ENCODE peak calls at places on chromosomes 6 and 20, in nine cellular contexts. C is Peyer's patch; E is SK-N-SH; A is PC-9; R is CD8-positive, alpha-beta T cell; J is WTC11; B is HepG2; I is A549; U is fibroblast of lung. O is an unnamed sample.

GRCh38 chr20:46652699-46653098 is 1.4 kb upstream of the SLC13A3 start:
- DNase-seq in C (no peak), E (no peak), A (no peak), R (no peak), J (no peak), B (no peak), I (no peak), U (peak), O (no peak)

GRCh38 chr6:161242779-161243693 is 30.8 kb downstream of the AGPAT4 start:
- DNase-seq in C (no peak), E (no peak), A (no peak), R (peak), J (peak), B (no peak), I (no peak), U (peak), O (peak)

GRCh38 chr6:25490018-25490865 is 161.8 kb upstream of the SCGN start:
- DNase-seq in C (peak), E (peak), A (peak), R (peak), J (peak), B (peak), I (peak), U (peak), O (peak)

GRCh38 chr20:10217517-10218410 is 866 bp upstream of the SNAP25 start:
- DNase-seq in C (no peak), E (peak), A (no peak), R (no peak), J (peak), B (no peak), I (peak), U (peak), O (peak)

GRCh38 chr20:50959543-50960126 is 1.0 kb downstream of the MOCS3 start:
- DNase-seq in C (no peak), E (no peak), A (no peak), R (no peak), J (no peak), B (no peak), I (no peak), U (no peak), O (peak)

GRCh38 chr20:53547664-53548239 is 45.9 kb downstream of the ZNF217 start:
- DNase-seq in C (no peak), E (peak), A (peak), R (no peak), J (peak), B (peak), I (peak), U (peak), O (peak)

GRCh38 chr20:45109634-45110033 is 5.3 kb downstream of the WFDC5 start:
- DNase-seq in C (no peak), E (no peak), A (no peak), R (no peak), J (no peak), B (peak), I (no peak), U (no peak), O (no peak)

GRCh38 chr6:7993952-7994351 is 70.2 kb downstream of the BLOC1S5 start:
- DNase-seq in C (no peak), E (no peak), A (no peak), R (no peak), J (no peak), B (no peak), I (no peak), U (no peak), O (no peak)

GRCh38 chr20:3239026-3239866 is at the start of gene SLC4A11:
- DNase-seq in C (peak), E (peak), A (peak), R (no peak), J (peak), B (peak), I (peak), U (peak), O (peak)

GRCh38 chr6:113969888-113970807 is 800 bp downstream of the HDAC2 start:
- DNase-seq in C (peak), E (peak), A (peak), R (peak), J (peak), B (peak), I (peak), U (peak), O (peak)

GRCh38 chr6:106145741-106146227 is 59.6 kb downstream of the PRDM1 start:
- DNase-seq in C (no peak), E (no peak), A (no peak), R (no peak), J (no peak), B (no peak), I (no peak), U (peak), O (no peak)

GRCh38 chr6:25085761-25086160 is 150.0 kb upstream of the RIPOR2 start:
- DNase-seq in C (no peak), E (no peak), A (no peak), R (no peak), J (no peak), B (no peak), I (no peak), U (no peak), O (no peak)

GRCh38 chr20:52001999-52002666 is 189.4 kb downstream of the ZFP64 start:
- DNase-seq in C (no peak), E (peak), A (no peak), R (no peak), J (no peak), B (peak), I (peak), U (peak), O (no peak)

GRCh38 chr6:144742779-144743178 is 457.6 kb downstream of the UTRN start:
- DNase-seq in C (no peak), E (no peak), A (no peak), R (no peak), J (no peak), B (no peak), I (no peak), U (no peak), O (no peak)
- TF ChIP-seq CTCF in C (no peak), E (no peak), A (no peak), R (no peak), J (no peak), B (no peak), I (no peak), U (no peak), O (no peak)

DNA sequence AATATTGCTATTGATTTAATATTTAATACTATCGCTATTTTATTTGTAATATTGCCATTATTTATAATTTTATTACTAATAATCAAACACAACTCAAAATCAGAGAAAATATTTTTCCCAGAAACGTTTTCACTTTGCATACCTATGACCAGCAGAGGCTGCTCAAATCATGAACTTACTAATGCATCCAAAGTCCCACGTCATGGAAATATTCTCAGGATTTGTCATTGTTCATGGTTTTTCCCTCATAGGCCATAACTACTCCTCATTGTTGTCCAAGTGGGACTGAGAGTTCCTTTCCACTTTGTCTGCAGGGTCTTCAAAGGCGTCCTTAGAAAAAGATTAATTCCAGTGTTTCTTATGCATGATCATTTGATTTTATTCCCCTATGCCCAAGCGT is 344.8 kb downstream of the THBS2 start:
- DNase-seq in C (no peak), E (no peak), A (no peak), R (no peak), J (no peak), B (no peak), I (peak), U (peak), O (no peak)
- TF ChIP-seq CTCF in C (no peak), E (peak), A (peak), R (no peak), J (no peak), B (no peak), I (peak), U (peak), O (no peak)

GRCh38 chr6:141437685-141438084 is 695.0 kb upstream of the GJE1 start:
- DNase-seq in C (no peak), E (no peak), A (no peak), R (no peak), J (no peak), B (no peak), I (no peak), U (no peak), O (no peak)
- TF ChIP-seq CTCF in C (no peak), E (no peak), A (no peak), R (no peak), J (no peak), B (no peak), I (no peak), U (no peak), O (no peak)

GRCh38 chr6:127300411-127300810 is 33.7 kb downstream of the RNF146 start:
- DNase-seq in C (no peak), E (no peak), A (no peak), R (no peak), J (no peak), B (no peak), I (peak), U (peak), O (no peak)

GRCh38 chr6:127301199-127301700 is 34.6 kb downstream of the RNF146 start:
- DNase-seq in C (no peak), E (no peak), A (no peak), R (no peak), J (no peak), B (no peak), I (no peak), U (peak), O (no peak)

GRCh38 chr6:127305741-127306140 is 37.7 kb downstream of the ECHDC1 start:
- DNase-seq in C (no peak), E (no peak), A (no peak), R (no peak), J (no peak), B (no peak), I (no peak), U (no peak), O (no peak)

GRCh38 chr6:127303917-127304316 is 37.3 kb downstream of the RNF146 start:
- DNase-seq in C (no peak), E (no peak), A (no peak), R (no peak), J (no peak), B (no peak), I (no peak), U (no peak), O (no peak)

DNA sequence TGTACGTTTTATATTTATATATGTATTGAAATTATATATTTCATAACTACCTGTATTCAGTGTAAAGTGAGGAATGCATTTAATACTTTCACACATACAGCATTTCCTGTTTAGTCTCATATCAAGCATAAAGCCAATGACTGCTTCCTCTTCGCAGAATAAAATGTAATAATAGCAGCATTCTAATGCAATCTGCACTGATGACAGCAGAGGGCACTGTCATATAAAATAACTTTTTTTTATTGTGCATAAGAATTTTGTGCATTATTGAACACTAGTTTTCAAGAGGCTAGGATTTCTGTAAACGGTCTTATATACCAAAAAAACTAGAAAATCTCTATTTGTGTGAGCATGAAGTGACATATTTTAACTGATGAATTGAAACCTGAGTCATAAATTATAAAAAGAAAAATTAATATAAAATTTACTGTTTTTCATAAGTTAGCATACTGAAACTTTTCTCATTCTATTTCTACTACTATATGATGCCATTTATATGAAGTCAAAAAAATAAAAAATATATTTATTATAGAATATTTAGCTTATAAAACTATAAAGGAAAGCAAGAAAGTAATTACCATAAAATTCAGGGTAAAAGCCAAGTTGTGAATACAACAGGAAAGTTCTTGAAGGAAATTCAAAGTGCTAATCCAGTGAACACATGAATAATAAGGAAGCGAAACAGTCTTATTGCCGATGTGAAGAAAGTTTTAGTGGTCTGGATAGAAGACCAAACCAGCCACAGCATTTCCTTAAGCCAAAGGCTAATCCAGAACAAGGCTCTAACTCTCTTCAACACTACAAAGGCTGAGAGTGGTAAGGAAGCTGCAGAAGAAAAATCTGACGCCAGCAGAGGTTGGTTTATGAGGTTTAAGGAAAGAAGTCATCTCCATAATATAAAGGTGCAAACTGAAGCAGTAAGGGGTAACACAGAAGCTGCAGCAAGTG is 36.3 kb downstream of the RNF146 start:
- DNase-seq in C (no peak), E (peak), A (peak), R (no peak), J (no peak), B (peak), I (peak), U (peak), O (no peak)
- TF ChIP-seq CTCF in C (peak), E (peak), A (peak), R (peak), J (peak), B (peak), I (peak), U (peak), O (peak)

DNA sequence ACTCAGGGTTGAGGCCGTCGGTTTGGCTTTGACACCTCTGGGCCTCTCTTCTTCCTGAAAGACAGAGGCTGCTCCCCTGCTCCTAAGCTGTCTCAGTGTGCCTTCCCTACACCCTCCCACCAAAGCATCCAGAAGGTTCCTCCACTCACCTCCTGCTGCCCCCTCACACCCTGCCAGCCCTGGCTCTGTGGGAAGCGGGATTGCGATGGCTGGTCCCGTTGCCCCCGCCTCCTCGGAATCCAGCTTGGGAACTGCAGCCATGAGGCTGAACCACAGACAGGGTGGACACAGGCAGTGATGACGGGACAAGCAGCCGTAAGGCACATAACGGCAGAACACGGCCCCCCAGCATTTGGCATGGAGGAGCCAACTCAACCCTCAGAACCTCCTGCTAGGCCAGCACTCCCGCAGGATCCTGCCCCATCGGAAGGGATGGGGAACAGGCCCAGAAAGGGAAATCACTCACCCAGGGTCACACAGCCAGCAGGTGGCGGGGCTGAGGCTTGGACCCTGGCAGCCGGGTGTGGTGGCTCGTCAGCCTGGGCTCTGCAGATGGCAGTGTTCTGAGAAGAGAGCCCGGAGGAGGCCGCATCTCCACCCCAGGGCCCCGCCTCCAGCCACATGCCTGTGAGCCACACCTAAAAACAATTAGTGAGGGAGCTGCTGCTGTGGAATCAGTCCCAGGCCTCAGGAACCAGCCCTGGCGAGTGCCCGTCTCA is 139.6 kb downstream of the PHACTR3 start:
- DNase-seq in C (no peak), E (no peak), A (peak), R (no peak), J (peak), B (no peak), I (peak), U (no peak), O (no peak)
- TF ChIP-seq CTCF in C (no peak), E (no peak), A (peak), R (no peak), J (no peak), B (peak), I (no peak), U (no peak), O (no peak)

GRCh38 chr6:99425647-99426453 is 742 bp upstream of the PNISR start:
- DNase-seq in C (peak), E (peak), A (peak), R (peak), J (peak), B (peak), I (peak), U (peak), O (peak)
- TF ChIP-seq CTCF in C (peak), E (peak), A (peak), R (no peak), J (no peak), B (peak), I (peak), U (peak), O (peak)

DNA sequence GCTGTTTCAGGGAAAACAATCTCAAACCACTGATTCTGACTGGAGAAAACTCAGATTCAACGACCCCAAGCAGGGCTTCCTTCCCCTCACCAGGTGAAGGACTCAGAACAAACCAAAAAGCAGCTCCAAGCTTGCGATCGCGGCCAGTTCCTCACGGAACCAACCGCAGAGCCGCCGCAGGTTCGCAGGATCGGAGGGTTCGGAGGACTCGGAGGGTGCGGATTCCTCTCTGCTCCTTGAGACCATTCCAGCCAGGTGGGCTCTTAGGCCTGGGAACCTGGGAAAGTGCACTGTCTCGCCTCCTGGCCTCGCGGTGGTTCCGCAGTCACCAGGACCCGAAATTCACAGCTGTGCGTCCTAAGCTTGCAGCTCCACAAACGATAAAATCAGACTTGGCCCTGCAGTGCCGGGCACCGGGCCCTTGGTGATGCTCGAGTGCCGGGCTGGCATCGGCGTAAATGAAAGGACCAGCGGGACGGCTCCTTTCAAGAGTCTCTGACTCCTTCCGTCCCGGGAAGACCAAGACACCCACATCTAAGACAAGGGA is 70.0 kb upstream of the PRSS16 start:
- DNase-seq in C (peak), E (peak), A (peak), R (peak), J (peak), B (peak), I (peak), U (peak), O (peak)
- TF ChIP-seq CTCF in C (peak), E (peak), A (peak), R (peak), J (no peak), B (peak), I (no peak), U (peak), O (peak)

DNA sequence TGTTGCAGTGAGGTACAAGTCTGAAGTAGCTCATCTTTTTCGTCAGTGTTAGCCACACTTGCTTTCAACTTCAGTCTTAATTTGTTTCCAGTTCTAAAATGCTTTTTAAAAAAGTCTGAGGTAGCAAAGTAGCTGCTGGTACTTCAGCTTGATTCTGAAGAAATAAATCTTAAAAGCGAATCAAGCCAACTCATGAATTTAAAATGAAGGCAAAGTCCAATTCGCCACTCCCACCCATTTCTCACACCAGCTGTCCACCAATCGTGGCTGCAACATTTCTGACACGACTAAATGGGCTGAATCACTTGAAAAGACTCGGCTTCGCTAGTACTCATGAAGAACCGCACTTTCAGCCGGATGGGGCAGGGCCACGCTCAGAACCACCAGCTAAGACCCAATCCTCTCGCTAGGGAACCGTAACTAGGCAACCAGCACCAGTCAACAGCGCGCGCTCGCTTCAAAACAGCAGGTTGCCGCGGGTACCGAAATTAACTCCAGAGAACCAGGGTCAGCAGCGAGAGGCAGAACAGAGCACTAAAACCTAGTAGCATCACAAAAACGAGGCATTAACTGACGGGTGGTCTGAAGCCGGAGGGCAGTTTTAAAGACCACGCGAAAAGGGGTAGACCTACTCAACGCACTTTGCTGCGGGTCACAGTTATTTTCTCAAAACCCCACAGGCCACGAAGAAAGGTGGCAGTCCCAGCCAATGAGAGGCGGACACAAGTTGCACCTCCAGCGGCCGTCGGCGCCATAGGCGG is 900 bp downstream of the BCLAF1 start:
- DNase-seq in C (peak), E (peak), A (peak), R (peak), J (peak), B (peak), I (peak), U (peak), O (peak)
- TF ChIP-seq CTCF in C (peak), E (no peak), A (peak), R (no peak), J (no peak), B (peak), I (no peak), U (peak), O (peak)

GRCh38 chr6:31738048-31738979 is 1.5 kb upstream of the MSH5 start:
- DNase-seq in C (peak), E (no peak), A (peak), R (peak), J (no peak), B (peak), I (peak), U (peak), O (no peak)
- TF ChIP-seq CTCF in C (peak), E (peak), A (peak), R (no peak), J (no peak), B (peak), I (no peak), U (peak), O (no peak)

O was measured in nephron progenitor cell.